ENCODE peak calls at places on chromosome 3, in seven cellular contexts. M is substantia nigra; H is Caco-2; R is central memory CD4-positive, alpha-beta T cell; A is natural killer cell treated with Interleukin-12 subunit alpha and Interleukin-12 subunit beta and Interleukin-15 and Interleukin-18, amount 100 ng/mL, for 72 hours; L is stimulated activated CD4-positive, alpha-beta T cell treated with anti-CD3 and anti-CD28 coated beads, Interleukin-1b, Interleukin-23, amount 100 ng/mL, for 24 hours; P is endothelial cell. N is an unnamed sample.

GRCh38 chr3:63912768-63913588 is 795 bp upstream of the SCAANT1 start:
- DNase-seq in M (peak; percentile 45), H (peak; percentile 65), R (peak; percentile 43), A (peak; percentile 65), L (peak; percentile 10), P (peak; percentile 31), N (peak; percentile 45)

GRCh38 chr3:141945726-141946125 is 69.3 kb downstream of the ATP1B3 start:
- DNase-seq in M (no peak), H (no peak), R (no peak), A (no peak), L (no peak), P (no peak), N (no peak)

GRCh38 chr3:143529018-143529478 is 319.2 kb downstream of the SLC9A9 start:
- DNase-seq in M (no peak), H (no peak), R (no peak), A (no peak), L (no peak), P (no peak), N (peak; percentile 84)

GRCh38 chr3:64408770-64409169 is 183.5 kb upstream of the PRICKLE2 start:
- DNase-seq in M (no peak), H (no peak), R (no peak), A (no peak), L (no peak), P (no peak), N (no peak)

GRCh38 chr3:133955892-133956291 is 60.2 kb upstream of the RAB6B start:
- DNase-seq in M (no peak), H (no peak), R (no peak), A (no peak), L (no peak), P (no peak), N (no peak)

GRCh38 chr3:70856414-70857162 is 544.1 kb upstream of the MDFIC2 start:
- DNase-seq in M (no peak), H (no peak), R (no peak), A (no peak), L (no peak), P (no peak), N (no peak)

GRCh38 chr3:54965746-54966145 is 37.9 kb upstream of the LRTM1 start:
- DNase-seq in M (no peak), H (no peak), R (no peak), A (no peak), L (no peak), P (no peak), N (no peak)

GRCh38 chr3:70748593-70748992 is 436.2 kb upstream of the MDFIC2 start:
- DNase-seq in M (no peak), H (no peak), R (no peak), A (no peak), L (no peak), P (no peak), N (no peak)

GRCh38 chr3:126494204-126494603 is 18.5 kb upstream of the ZXDC start:
- DNase-seq in M (no peak), H (no peak), R (no peak), A (no peak), L (no peak), P (no peak), N (no peak)

GRCh38 chr3:134331811-134332199 is 42.4 kb downstream of the AMOTL2 start:
- DNase-seq in M (no peak), H (no peak), R (no peak), A (no peak), L (no peak), P (no peak), N (no peak)

GRCh38 chr3:108243243-108243642 is 21.0 kb upstream of the IFT57 start:
- DNase-seq in M (no peak), H (no peak), R (no peak), A (no peak), L (no peak), P (no peak), N (no peak)

GRCh38 chr3:127730666-127731294 is 58.0 kb downstream of the ABTB1 start:
- DNase-seq in M (no peak), H (no peak), R (no peak), A (no peak), L (no peak), P (no peak), N (no peak)

GRCh38 chr3:178393833-178394232 is 142.4 kb upstream of the KCNMB2 start:
- DNase-seq in M (no peak), H (no peak), R (no peak), A (no peak), L (no peak), P (no peak), N (no peak)

GRCh38 chr3:197847866-197848401 is 56.9 kb downstream of the LRCH3 start:
- DNase-seq in M (peak; percentile 4), H (no peak), R (peak; percentile 41), A (no peak), L (no peak), P (no peak), N (peak; percentile 39)

GRCh38 chr3:128313936-128314335 is 152.8 kb downstream of the DNAJB8 start:
- DNase-seq in M (no peak), H (no peak), R (no peak), A (no peak), L (no peak), P (no peak), N (no peak)

GRCh38 chr3:7709383-7710082 is 792.1 kb upstream of the LMCD1 start:
- DNase-seq in M (no peak), H (no peak), R (no peak), A (no peak), L (no peak), P (no peak), N (no peak)

GRCh38 chr3:98869391-98869790 is 32.1 kb downstream of the DCBLD2 start:
- DNase-seq in M (no peak), H (no peak), R (no peak), A (no peak), L (no peak), P (no peak), N (no peak)